ENCODE peak calls at places on chromosomes 3 and 15, in eight cellular contexts. F, T, C, O, J, L, B and E are unnamed samples.
A peak's percentile ranks its signal among the peaks of the same experiment; 100 is the strongest.

GRCh38 chr3:25069970-25070369 is 358.1 kb upstream of the RARB start:
- DNase-seq in F (no peak), T (no peak), C (no peak), O (no peak), J (no peak), L (no peak), B (no peak), E (no peak)

GRCh38 chr3:122366379-122366749 is 16.7 kb downstream of the MIX23 start:
- DNase-seq in F (no peak), T (no peak), C (no peak), O (no peak), J (no peak), L (no peak), B (no peak), E (no peak)

GRCh38 chr15:40070166-40070557 is 31.2 kb upstream of the SRP14 start:
- DNase-seq in F (no peak), T (no peak), C (no peak), O (no peak), J (no peak), L (no peak), B (no peak), E (no peak)

GRCh38 chr3:105260385-105260784 is 106.3 kb upstream of the ALCAM start:
- DNase-seq in F (no peak), T (no peak), C (no peak), O (no peak), J (no peak), L (no peak), B (no peak), E (no peak)

GRCh38 chr15:25734680-25735355 is 128.3 kb downstream of the ATP10A start:
- DNase-seq in F (no peak), T (no peak), C (no peak), O (no peak), J (no peak), L (no peak), B (no peak), E (no peak)

GRCh38 chr3:57393957-57394356 is 101.5 kb upstream of the ASB14 start:
- DNase-seq in F (no peak), T (no peak), C (peak; percentile 44), O (no peak), J (no peak), L (no peak), B (no peak), E (no peak)

GRCh38 chr3:119743921-119744320 is 38.0 kb upstream of the NR1I2 start:
- DNase-seq in F (no peak), T (no peak), C (no peak), O (no peak), J (no peak), L (no peak), B (no peak), E (no peak)

GRCh38 chr3:41915353-41915752 is 46.5 kb downstream of the ULK4 start:
- DNase-seq in F (no peak), T (no peak), C (no peak), O (no peak), J (no peak), L (no peak), B (no peak), E (no peak)

GRCh38 chr3:123019591-123019990 is 8.0 kb downstream of the SEMA5B start:
- DNase-seq in F (no peak), T (no peak), C (no peak), O (no peak), J (no peak), L (no peak), B (no peak), E (no peak)

GRCh38 chr3:119323401-119324107 is 29.4 kb downstream of the ARHGAP31 start:
- DNase-seq in F (no peak), T (no peak), C (peak; percentile 36), O (no peak), J (peak; percentile 55), L (no peak), B (no peak), E (no peak)

GRCh38 chr3:129421236-129421883 is 7.1 kb downstream of the EFCAB12 start:
- DNase-seq in F (no peak), T (no peak), C (no peak), O (no peak), J (no peak), L (no peak), B (no peak), E (no peak)

GRCh38 chr15:48590704-48591103 is 54.8 kb downstream of the FBN1 start:
- DNase-seq in F (no peak), T (no peak), C (no peak), O (no peak), J (no peak), L (no peak), B (no peak), E (no peak)

GRCh38 chr3:188901126-188901525 is 270.6 kb upstream of the TPRG1 start:
- DNase-seq in F (no peak), T (no peak), C (no peak), O (no peak), J (no peak), L (no peak), B (no peak), E (no peak)

GRCh38 chr3:183545688-183546087 is 9.8 kb downstream of the KLHL6 start:
- DNase-seq in F (no peak), T (no peak), C (no peak), O (no peak), J (no peak), L (no peak), B (no peak), E (no peak)

GRCh38 chr3:175270199-175270837 is 411.2 kb downstream of the NAALADL2 start:
- DNase-seq in F (no peak), T (no peak), C (no peak), O (no peak), J (no peak), L (peak; percentile 57), B (no peak), E (no peak)

GRCh38 chr3:171874251-171874679 is 31.1 kb downstream of the TMEM212 start:
- DNase-seq in F (no peak), T (peak; percentile 93), C (no peak), O (no peak), J (no peak), L (peak; percentile 88), B (no peak), E (no peak)

GRCh38 chr3:46496745-46497555 is 826 bp upstream of the RTP3 start:
- DNase-seq in F (peak; percentile 60), T (no peak), C (peak; percentile 28), O (no peak), J (peak; percentile 50), L (no peak), B (no peak), E (peak; percentile 32)

GRCh38 chr15:77506311-77507150 is 85.8 kb downstream of the HMG20A start:
- DNase-seq in F (no peak), T (no peak), C (no peak), O (peak; percentile 60), J (no peak), L (peak; percentile 37), B (no peak), E (no peak)

GRCh38 chr3:141410861-141411771 is 42.8 kb downstream of the ZBTB38 start:
- DNase-seq in F (peak; percentile 57), T (no peak), C (peak; percentile 45), O (no peak), J (no peak), L (peak; percentile 74), B (no peak), E (no peak)

GRCh38 chr3:15796331-15796730 is 1.4 kb downstream of the ANKRD28 start:
- DNase-seq in F (no peak), T (no peak), C (peak; percentile 26), O (no peak), J (no peak), L (no peak), B (no peak), E (no peak)

GRCh38 chr15:39828374-39828931 is 45.8 kb upstream of the FSIP1 start:
- DNase-seq in F (no peak), T (no peak), C (no peak), O (peak; percentile 30), J (no peak), L (no peak), B (no peak), E (no peak)

GRCh38 chr3:194330579-194330978 is 20.5 kb downstream of the CPN2 start:
- DNase-seq in F (no peak), T (no peak), C (no peak), O (no peak), J (no peak), L (no peak), B (no peak), E (no peak)

GRCh38 chr15:71049706-71050422 is 65.4 kb upstream of the THSD4 start:
- DNase-seq in F (no peak), T (no peak), C (no peak), O (no peak), J (no peak), L (no peak), B (no peak), E (no peak)

GRCh38 chr3:135887220-135887619 is 78.3 kb upstream of the PPP2R3A start:
- DNase-seq in F (no peak), T (peak; percentile 48), C (no peak), O (no peak), J (no peak), L (no peak), B (no peak), E (no peak)